ENCODE peak calls at places on chromosomes 3 and 15, in nine cellular contexts. One of them, this sample, is unnamed.

GRCh38 chr15:71080166-71080565 is 35.1 kb upstream of the THSD4 start:
- DNase-seq in neural crest cell: no peak
- DNase-seq in psoas muscle: no peak
- DNase-seq in adrenal gland: no peak
- DNase-seq in HFFc6: no peak
- DNase-seq in CD4-positive, alpha-beta T cell: no peak
- DNase-seq in fibroblast of mammary gland: peak
- DNase-seq in lung: no peak
- DNase-seq in GM12865: no peak
- DNase-seq in this sample: no peak

GRCh38 chr15:66673410-66674322 is 28.4 kb upstream of the SMAD6 start:
- DNase-seq in GM12865: peak
- DNase-seq in adrenal gland: no peak
- DNase-seq in lung: peak
- DNase-seq in fibroblast of mammary gland: no peak
- DNase-seq in CD4-positive, alpha-beta T cell: no peak
- DNase-seq in neural crest cell: peak
- DNase-seq in psoas muscle: no peak
- DNase-seq in HFFc6: no peak
- DNase-seq in this sample: peak

GRCh38 chr3:143139786-143140185 is 20.2 kb downstream of the CHST2 start:
- DNase-seq in neural crest cell: no peak
- DNase-seq in HFFc6: peak
- DNase-seq in GM12865: no peak
- DNase-seq in fibroblast of mammary gland: peak
- DNase-seq in adrenal gland: no peak
- DNase-seq in lung: no peak
- DNase-seq in CD4-positive, alpha-beta T cell: no peak
- DNase-seq in psoas muscle: peak
- DNase-seq in this sample: peak

GRCh38 chr3:180855364-180855763 is 57.1 kb upstream of the FXR1 start:
- DNase-seq in psoas muscle: no peak
- DNase-seq in adrenal gland: no peak
- DNase-seq in HFFc6: no peak
- DNase-seq in CD4-positive, alpha-beta T cell: no peak
- DNase-seq in lung: no peak
- DNase-seq in neural crest cell: no peak
- DNase-seq in GM12865: peak
- DNase-seq in fibroblast of mammary gland: peak
- DNase-seq in this sample: peak

GRCh38 chr15:89679221-89679620 is at the start of gene PLIN1:
- DNase-seq in HFFc6: no peak
- DNase-seq in lung: no peak
- DNase-seq in adrenal gland: no peak
- DNase-seq in GM12865: no peak
- DNase-seq in psoas muscle: no peak
- DNase-seq in CD4-positive, alpha-beta T cell: no peak
- DNase-seq in neural crest cell: no peak
- DNase-seq in fibroblast of mammary gland: no peak
- DNase-seq in this sample: no peak

GRCh38 chr15:93109370-93110105 is 20.5 kb upstream of the RGMA start:
- DNase-seq in HFFc6: no peak
- DNase-seq in neural crest cell: peak
- DNase-seq in CD4-positive, alpha-beta T cell: no peak
- DNase-seq in adrenal gland: no peak
- DNase-seq in lung: no peak
- DNase-seq in fibroblast of mammary gland: no peak
- DNase-seq in psoas muscle: peak
- DNase-seq in GM12865: no peak
- DNase-seq in this sample: no peak

GRCh38 chr3:164222200-164222599 is 856.1 kb downstream of the SI start:
- DNase-seq in psoas muscle: no peak
- DNase-seq in fibroblast of mammary gland: no peak
- DNase-seq in adrenal gland: no peak
- DNase-seq in neural crest cell: no peak
- DNase-seq in HFFc6: no peak
- DNase-seq in CD4-positive, alpha-beta T cell: no peak
- DNase-seq in lung: no peak
- DNase-seq in GM12865: no peak
- DNase-seq in this sample: no peak

GRCh38 chr15:69973102-69973714 is 124.5 kb downstream of the TLE3 start:
- DNase-seq in fibroblast of mammary gland: peak
- DNase-seq in lung: no peak
- DNase-seq in neural crest cell: no peak
- DNase-seq in CD4-positive, alpha-beta T cell: no peak
- DNase-seq in psoas muscle: no peak
- DNase-seq in GM12865: peak
- DNase-seq in adrenal gland: no peak
- DNase-seq in HFFc6: peak
- DNase-seq in this sample: peak

GRCh38 chr3:129424185-129424841 is 4.1 kb downstream of the EFCAB12 start:
- DNase-seq in neural crest cell: no peak
- DNase-seq in adrenal gland: peak
- DNase-seq in HFFc6: no peak
- DNase-seq in fibroblast of mammary gland: no peak
- DNase-seq in psoas muscle: no peak
- DNase-seq in GM12865: peak
- DNase-seq in CD4-positive, alpha-beta T cell: no peak
- DNase-seq in lung: no peak
- DNase-seq in this sample: no peak

GRCh38 chr3:171873561-171873960 is 30.4 kb downstream of the TMEM212 start:
- DNase-seq in lung: no peak
- DNase-seq in psoas muscle: no peak
- DNase-seq in neural crest cell: no peak
- DNase-seq in CD4-positive, alpha-beta T cell: no peak
- DNase-seq in fibroblast of mammary gland: peak
- DNase-seq in GM12865: no peak
- DNase-seq in adrenal gland: no peak
- DNase-seq in HFFc6: peak
- DNase-seq in this sample: peak

GRCh38 chr3:50155891-50156290 is 767 bp downstream of the SEMA3F start:
- DNase-seq in psoas muscle: no peak
- DNase-seq in CD4-positive, alpha-beta T cell: no peak
- DNase-seq in lung: no peak
- DNase-seq in adrenal gland: no peak
- DNase-seq in neural crest cell: no peak
- DNase-seq in fibroblast of mammary gland: no peak
- DNase-seq in GM12865: no peak
- DNase-seq in HFFc6: no peak
- DNase-seq in this sample: peak

GRCh38 chr3:81651139-81651538 is 110.3 kb downstream of the GBE1 start:
- DNase-seq in adrenal gland: no peak
- DNase-seq in neural crest cell: no peak
- DNase-seq in lung: no peak
- DNase-seq in CD4-positive, alpha-beta T cell: no peak
- DNase-seq in GM12865: no peak
- DNase-seq in HFFc6: no peak
- DNase-seq in fibroblast of mammary gland: no peak
- DNase-seq in psoas muscle: no peak
- DNase-seq in this sample: no peak

GRCh38 chr3:112128843-112129727 is 4.0 kb downstream of the GCSAM start:
- DNase-seq in CD4-positive, alpha-beta T cell: peak
- DNase-seq in fibroblast of mammary gland: no peak
- DNase-seq in HFFc6: peak
- DNase-seq in lung: no peak
- DNase-seq in neural crest cell: no peak
- DNase-seq in psoas muscle: no peak
- DNase-seq in adrenal gland: no peak
- DNase-seq in GM12865: peak
- DNase-seq in this sample: peak

GRCh38 chr3:132756108-132756650 is 34.0 kb upstream of the NPHP3 start:
- DNase-seq in lung: no peak
- DNase-seq in GM12865: no peak
- DNase-seq in fibroblast of mammary gland: no peak
- DNase-seq in psoas muscle: no peak
- DNase-seq in neural crest cell: no peak
- DNase-seq in HFFc6: no peak
- DNase-seq in CD4-positive, alpha-beta T cell: no peak
- DNase-seq in adrenal gland: no peak
- DNase-seq in this sample: no peak

GRCh38 chr3:9194509-9195184 is 54.8 kb downstream of the SRGAP3 start:
- DNase-seq in neural crest cell: no peak
- DNase-seq in psoas muscle: no peak
- DNase-seq in CD4-positive, alpha-beta T cell: no peak
- DNase-seq in HFFc6: no peak
- DNase-seq in GM12865: no peak
- DNase-seq in fibroblast of mammary gland: no peak
- DNase-seq in lung: no peak
- DNase-seq in adrenal gland: no peak
- DNase-seq in this sample: peak

GRCh38 chr3:123327956-123328850 is 120.7 kb downstream of the ADCY5 start:
- DNase-seq in neural crest cell: no peak
- DNase-seq in lung: no peak
- DNase-seq in CD4-positive, alpha-beta T cell: no peak
- DNase-seq in HFFc6: no peak
- DNase-seq in psoas muscle: no peak
- DNase-seq in adrenal gland: no peak
- DNase-seq in fibroblast of mammary gland: no peak
- DNase-seq in GM12865: no peak
- DNase-seq in this sample: no peak

GRCh38 chr3:130905551-130905950 is 11.7 kb downstream of the ATP2C1 start:
- DNase-seq in HFFc6: peak
- DNase-seq in adrenal gland: no peak
- DNase-seq in neural crest cell: no peak
- DNase-seq in psoas muscle: no peak
- DNase-seq in GM12865: no peak
- DNase-seq in CD4-positive, alpha-beta T cell: no peak
- DNase-seq in lung: no peak
- DNase-seq in fibroblast of mammary gland: peak
- DNase-seq in this sample: peak

GRCh38 chr3:57331078-57331477 is 38.6 kb upstream of the ASB14 start:
- DNase-seq in fibroblast of mammary gland: no peak
- DNase-seq in neural crest cell: no peak
- DNase-seq in CD4-positive, alpha-beta T cell: no peak
- DNase-seq in HFFc6: no peak
- DNase-seq in GM12865: no peak
- DNase-seq in lung: no peak
- DNase-seq in psoas muscle: no peak
- DNase-seq in adrenal gland: no peak
- DNase-seq in this sample: no peak
- TF ChIP-seq CTCF in fibroblast of mammary gland: no peak
- TF ChIP-seq CTCF in neural crest cell: peak
- TF ChIP-seq CTCF in CD4-positive, alpha-beta T cell: no peak
- TF ChIP-seq CTCF in HFFc6: peak
- TF ChIP-seq CTCF in GM12865: no peak
- TF ChIP-seq CTCF in lung: no peak
- TF ChIP-seq CTCF in psoas muscle: no peak
- TF ChIP-seq CTCF in adrenal gland: no peak
- TF ChIP-seq CTCF in this sample: no peak

GRCh38 chr3:197256836-197257444 is 41.5 kb downstream of the DLG1 start:
- DNase-seq in CD4-positive, alpha-beta T cell: no peak
- DNase-seq in adrenal gland: peak
- DNase-seq in psoas muscle: no peak
- DNase-seq in HFFc6: peak
- DNase-seq in GM12865: peak
- DNase-seq in neural crest cell: peak
- DNase-seq in lung: no peak
- DNase-seq in fibroblast of mammary gland: peak
- DNase-seq in this sample: peak
- TF ChIP-seq CTCF in CD4-positive, alpha-beta T cell: peak
- TF ChIP-seq CTCF in adrenal gland: peak
- TF ChIP-seq CTCF in psoas muscle: peak
- TF ChIP-seq CTCF in HFFc6: peak
- TF ChIP-seq CTCF in GM12865: peak
- TF ChIP-seq CTCF in neural crest cell: peak
- TF ChIP-seq CTCF in lung: peak
- TF ChIP-seq CTCF in fibroblast of mammary gland: peak
- TF ChIP-seq CTCF in this sample: peak

GRCh38 chr15:22888120-22888859 is 49.8 kb downstream of the NIPA2 start:
- DNase-seq in lung: no peak
- DNase-seq in neural crest cell: no peak
- DNase-seq in adrenal gland: peak
- DNase-seq in GM12865: no peak
- DNase-seq in psoas muscle: no peak
- DNase-seq in HFFc6: peak
- DNase-seq in fibroblast of mammary gland: peak
- DNase-seq in CD4-positive, alpha-beta T cell: no peak
- DNase-seq in this sample: peak

GRCh38 chr15:22890296-22890695 is 51.8 kb downstream of the NIPA2 start:
- DNase-seq in CD4-positive, alpha-beta T cell: no peak
- DNase-seq in psoas muscle: no peak
- DNase-seq in HFFc6: no peak
- DNase-seq in neural crest cell: no peak
- DNase-seq in GM12865: no peak
- DNase-seq in adrenal gland: no peak
- DNase-seq in lung: no peak
- DNase-seq in fibroblast of mammary gland: no peak
- DNase-seq in this sample: no peak

GRCh38 chr15:22887157-22887951 is 48.9 kb downstream of the NIPA2 start:
- DNase-seq in neural crest cell: no peak
- DNase-seq in fibroblast of mammary gland: peak
- DNase-seq in GM12865: no peak
- DNase-seq in adrenal gland: peak
- DNase-seq in CD4-positive, alpha-beta T cell: no peak
- DNase-seq in lung: no peak
- DNase-seq in HFFc6: peak
- DNase-seq in psoas muscle: peak
- DNase-seq in this sample: peak

GRCh38 chr15:22891426-22892210 is 53.2 kb downstream of the NIPA2 start:
- DNase-seq in lung: no peak
- DNase-seq in fibroblast of mammary gland: no peak
- DNase-seq in psoas muscle: no peak
- DNase-seq in CD4-positive, alpha-beta T cell: no peak
- DNase-seq in HFFc6: no peak
- DNase-seq in neural crest cell: no peak
- DNase-seq in GM12865: no peak
- DNase-seq in adrenal gland: no peak
- DNase-seq in this sample: no peak

DNA sequence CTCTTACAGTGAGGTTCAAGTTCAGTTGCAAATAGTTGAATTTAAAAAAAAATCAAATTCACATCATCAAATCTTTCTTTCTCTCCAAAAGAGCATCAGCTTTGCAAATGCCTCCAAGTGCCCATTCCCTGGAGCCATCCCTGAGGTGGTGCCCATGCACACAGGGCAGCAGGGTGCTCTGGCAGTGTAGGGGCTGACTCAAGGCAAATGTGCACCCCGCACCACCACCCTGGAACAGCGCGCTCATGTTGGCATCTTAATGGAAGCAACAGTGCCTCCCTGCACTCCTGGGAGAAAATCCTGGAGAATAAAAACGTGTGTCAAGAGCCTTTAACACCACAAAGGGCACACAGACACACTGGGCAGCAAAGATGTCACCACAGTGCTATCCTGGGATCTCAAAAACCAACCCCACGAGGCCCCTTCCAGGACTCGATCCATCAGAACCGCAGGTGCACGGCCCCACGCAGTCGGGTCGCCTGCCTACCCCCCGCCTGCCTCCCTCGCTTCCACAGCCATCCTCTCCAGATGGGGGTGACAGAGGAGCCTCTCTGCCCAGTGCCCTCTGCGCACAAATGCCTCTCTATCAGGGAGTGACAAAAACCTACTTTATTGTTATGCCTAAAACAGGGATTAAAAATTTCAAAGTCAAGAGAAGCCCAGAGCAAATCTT is 50.8 kb downstream of the NIPA2 start:
- DNase-seq in HFFc6: no peak
- DNase-seq in neural crest cell: no peak
- DNase-seq in adrenal gland: no peak
- DNase-seq in GM12865: no peak
- DNase-seq in lung: no peak
- DNase-seq in fibroblast of mammary gland: no peak
- DNase-seq in psoas muscle: no peak
- DNase-seq in CD4-positive, alpha-beta T cell: no peak
- DNase-seq in this sample: no peak
- TF ChIP-seq CTCF in HFFc6: no peak
- TF ChIP-seq CTCF in neural crest cell: no peak
- TF ChIP-seq CTCF in adrenal gland: no peak
- TF ChIP-seq CTCF in GM12865: no peak
- TF ChIP-seq CTCF in lung: no peak
- TF ChIP-seq CTCF in fibroblast of mammary gland: no peak
- TF ChIP-seq CTCF in psoas muscle: no peak
- TF ChIP-seq CTCF in CD4-positive, alpha-beta T cell: no peak
- TF ChIP-seq CTCF in this sample: no peak

GRCh38 chr3:52504977-52505376 is 9.8 kb downstream of the STAB1 start:
- DNase-seq in psoas muscle: no peak
- DNase-seq in CD4-positive, alpha-beta T cell: no peak
- DNase-seq in lung: no peak
- DNase-seq in neural crest cell: no peak
- DNase-seq in HFFc6: no peak
- DNase-seq in fibroblast of mammary gland: no peak
- DNase-seq in adrenal gland: no peak
- DNase-seq in GM12865: no peak
- DNase-seq in this sample: no peak
- TF ChIP-seq CTCF in psoas muscle: no peak
- TF ChIP-seq CTCF in CD4-positive, alpha-beta T cell: no peak
- TF ChIP-seq CTCF in lung: no peak
- TF ChIP-seq CTCF in neural crest cell: no peak
- TF ChIP-seq CTCF in HFFc6: no peak
- TF ChIP-seq CTCF in fibroblast of mammary gland: no peak
- TF ChIP-seq CTCF in adrenal gland: no peak
- TF ChIP-seq CTCF in GM12865: no peak
- TF ChIP-seq CTCF in this sample: no peak

This sample was measured in MCF 10A.